ENCODE peak calls at places on chromosomes 13 and 19, in nine cellular contexts. C is body of pancreas, P is heart right ventricle, T is brain microvascular endothelial cell, Q is lung, H is tibial nerve, N is H1, J is uterus, D is left lung. M is an unnamed sample.

GRCh38 chr19:38838208-38838985 is 6.8 kb upstream of the ECH1 start:
- DNase-seq in J (no peak), P (no peak), Q (no peak), C (peak; percentile 53), T (no peak), D (no peak), H (no peak), N (no peak), M (peak; percentile 88)

GRCh38 chr19:1254081-1254527 is 5.7 kb downstream of the MIDN start:
- DNase-seq in C (peak; percentile 41), D (no peak), Q (no peak), J (peak; percentile 69), N (no peak), H (no peak), P (no peak), T (no peak), M (no peak)

GRCh38 chr19:283395-283794 is 7.8 kb downstream of the PLPP2 start:
- DNase-seq in Q (no peak), T (no peak), D (no peak), P (no peak), C (no peak), J (no peak), N (no peak), H (no peak), M (no peak)

GRCh38 chr19:50380137-50380536 is 3.9 kb downstream of the NR1H2 start:
- DNase-seq in D (no peak), T (no peak), Q (no peak), C (no peak), H (no peak), J (no peak), P (no peak), N (no peak), M (no peak)

GRCh38 chr13:92313382-92313781 is 913.2 kb upstream of the GPC6 start:
- DNase-seq in T (no peak), C (no peak), D (no peak), N (no peak), Q (no peak), J (no peak), P (no peak), H (no peak), M (no peak)

GRCh38 chr13:51451467-51452390 is 1.1 kb downstream of the INTS6 start:
- DNase-seq in N (peak; percentile 29), P (peak; percentile 88), H (peak; percentile 73), D (peak; percentile 95), C (peak; percentile 86), Q (peak; percentile 88), T (peak; percentile 62), J (peak; percentile 75), M (peak; percentile 42)

GRCh38 chr13:93847162-93847561 is 620.6 kb downstream of the GPC6 start:
- DNase-seq in T (peak; percentile 77), H (no peak), D (no peak), N (no peak), J (no peak), P (no peak), C (no peak), Q (no peak), M (peak; percentile 47)

GRCh38 chr19:5680083-5680436 is 256 bp downstream of the MICOS13 start:
- DNase-seq in N (no peak), P (no peak), D (peak; percentile 83), H (peak; percentile 11), C (no peak), T (peak; percentile 18), J (no peak), Q (no peak), M (no peak)

GRCh38 chr19:8526345-8527062 is 12.5 kb upstream of the ZNF414 start:
- DNase-seq in Q (peak; percentile 92), H (peak; percentile 91), T (peak; percentile 92), C (peak; percentile 94), D (peak; percentile 92), N (peak; percentile 54), P (peak; percentile 94), J (peak; percentile 92), M (peak; percentile 77)

GRCh38 chr13:76210262-76210661 is 574.1 kb downstream of the LMO7 start:
- DNase-seq in T (peak; percentile 39), D (no peak), P (peak; percentile 27), N (no peak), C (peak; percentile 14), J (no peak), H (no peak), Q (peak; percentile 44), M (no peak)

GRCh38 chr19:2207991-2208860 is 27.9 kb downstream of the PLEKHJ1 start:
- DNase-seq in J (peak; percentile 45), N (no peak), T (peak; percentile 78), P (peak; percentile 67), D (no peak), H (peak; percentile 65), C (peak; percentile 33), Q (no peak), M (no peak)

GRCh38 chr19:1503925-1504430 is 8.8 kb downstream of the ADAMTSL5 start:
- DNase-seq in Q (no peak), C (no peak), D (no peak), J (no peak), N (no peak), T (no peak), H (no peak), P (no peak), M (no peak)

GRCh38 chr13:57630661-57631606 is 610 bp upstream of the PCDH17 start:
- DNase-seq in Q (no peak), H (no peak), N (no peak), C (peak; percentile 11), T (peak; percentile 3), J (no peak), P (peak; percentile 24), D (peak; percentile 57), M (peak; percentile 64)

GRCh38 chr13:45242070-45242469 is 41.2 kb upstream of the KCTD4 start:
- DNase-seq in J (no peak), D (no peak), H (no peak), N (no peak), T (no peak), P (no peak), Q (no peak), C (peak; percentile 58), M (peak; percentile 39)

GRCh38 chr13:91361755-91362271 is 14.3 kb downstream of the MIR17HG start:
- DNase-seq in N (no peak), H (no peak), P (no peak), Q (no peak), C (no peak), J (no peak), T (no peak), D (no peak), M (no peak)

DNA sequence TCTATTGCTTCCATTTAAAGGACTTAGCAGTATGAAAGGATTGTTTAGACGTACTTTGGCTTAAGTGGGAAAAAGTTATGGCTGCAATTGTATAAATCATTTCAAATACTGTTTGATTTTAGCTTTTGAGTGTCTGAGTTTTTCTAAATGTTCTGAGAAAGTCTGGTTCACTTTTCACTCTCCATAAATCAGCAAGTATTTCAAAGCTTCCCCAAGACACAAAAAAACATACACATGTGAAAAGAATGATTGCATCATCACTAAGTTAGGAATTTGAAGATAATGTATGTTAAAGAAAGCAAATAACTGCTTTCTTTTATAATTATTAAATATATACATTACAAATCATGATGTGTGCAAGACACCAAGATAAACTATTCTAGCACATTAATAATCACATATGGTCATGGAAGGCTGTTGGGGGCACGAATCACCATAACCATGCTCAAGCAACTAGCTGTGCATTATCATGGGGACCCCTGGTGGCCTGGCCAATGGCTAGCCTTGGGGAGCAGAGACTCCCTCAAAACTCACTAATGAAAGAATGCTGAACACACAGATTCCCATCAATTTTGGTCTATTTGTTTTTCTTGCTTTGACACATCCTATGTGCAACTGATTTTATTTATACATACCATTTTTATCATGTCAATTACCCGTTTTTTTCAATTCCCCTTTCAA is 111.1 kb downstream of the MIPEP start:
- DNase-seq in D (no peak), H (no peak), C (no peak), T (no peak), P (no peak), Q (no peak), J (no peak), N (no peak), M (no peak)
- TF ChIP-seq CTCF in D (no peak), H (no peak), C (no peak), T (peak; percentile 67), P (no peak), Q (no peak), J (no peak), N (peak; percentile 6), M (no peak)

DNA sequence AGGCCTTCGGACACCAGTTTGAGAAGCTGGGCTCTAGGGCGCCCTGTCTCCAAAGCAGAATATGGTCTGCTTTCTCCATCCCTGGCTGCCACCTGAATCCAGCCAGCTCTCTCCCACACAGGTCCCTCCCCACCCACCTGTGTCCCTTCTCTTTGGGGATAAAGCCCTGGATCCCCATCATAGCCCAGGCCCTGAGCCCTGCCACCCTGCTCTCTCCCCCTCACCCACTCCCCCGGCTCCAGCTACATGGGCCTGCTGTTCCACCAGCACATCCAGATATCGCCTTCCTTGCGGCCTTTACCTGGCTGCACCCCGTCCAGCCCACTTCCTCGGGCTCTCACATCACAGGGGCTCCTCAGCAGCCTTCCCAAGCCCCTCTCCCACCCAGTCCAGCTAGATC is 7.8 kb downstream of the AKT2 start:
- DNase-seq in C (no peak), T (no peak), Q (no peak), D (no peak), N (no peak), H (no peak), P (no peak), J (no peak), M (no peak)
- H3K27ac ChIP-seq in C (peak overlapping the region; percentile 38), T (no peak overlapping the region), Q (no peak overlapping the region), D (no peak overlapping the region), N (no peak overlapping the region), H (no peak overlapping the region), P (no peak overlapping the region), J (no peak overlapping the region), M (peak overlapping the region; percentile 36)

DNA sequence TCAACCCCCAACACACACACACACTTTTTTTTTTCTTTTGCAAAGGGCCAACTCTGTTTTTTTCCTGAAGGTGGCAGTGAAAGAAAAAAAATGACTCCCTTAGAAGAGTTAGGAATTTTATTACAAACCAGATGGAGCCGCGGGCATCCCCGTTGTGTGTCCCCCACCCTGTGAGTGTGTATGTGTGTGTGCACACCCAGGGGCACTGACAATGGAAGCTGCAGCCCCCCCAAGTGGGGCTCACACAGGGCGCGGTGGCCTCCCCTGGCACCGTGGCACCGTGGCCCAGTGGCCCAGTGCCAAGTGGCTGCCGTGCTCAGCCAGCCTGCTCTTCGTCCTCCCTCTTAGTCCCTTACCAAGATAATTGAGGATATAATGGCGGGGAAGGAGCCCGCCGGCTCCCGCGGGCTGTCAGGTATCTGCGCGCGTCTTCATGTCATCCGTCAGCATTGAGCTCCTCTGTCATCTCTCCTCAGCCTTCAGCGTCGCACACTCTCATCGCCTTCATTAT is 314.1 kb downstream of the ZNF536 start:
- DNase-seq in D (no peak), J (no peak), H (no peak), P (no peak), T (no peak), Q (no peak), N (no peak), C (no peak), M (no peak)
- TF ChIP-seq CTCF in D (no peak), J (peak; percentile 26), H (peak; percentile 45), P (no peak), T (peak; percentile 21), Q (no peak), N (no peak), C (no peak), M (no peak)

DNA sequence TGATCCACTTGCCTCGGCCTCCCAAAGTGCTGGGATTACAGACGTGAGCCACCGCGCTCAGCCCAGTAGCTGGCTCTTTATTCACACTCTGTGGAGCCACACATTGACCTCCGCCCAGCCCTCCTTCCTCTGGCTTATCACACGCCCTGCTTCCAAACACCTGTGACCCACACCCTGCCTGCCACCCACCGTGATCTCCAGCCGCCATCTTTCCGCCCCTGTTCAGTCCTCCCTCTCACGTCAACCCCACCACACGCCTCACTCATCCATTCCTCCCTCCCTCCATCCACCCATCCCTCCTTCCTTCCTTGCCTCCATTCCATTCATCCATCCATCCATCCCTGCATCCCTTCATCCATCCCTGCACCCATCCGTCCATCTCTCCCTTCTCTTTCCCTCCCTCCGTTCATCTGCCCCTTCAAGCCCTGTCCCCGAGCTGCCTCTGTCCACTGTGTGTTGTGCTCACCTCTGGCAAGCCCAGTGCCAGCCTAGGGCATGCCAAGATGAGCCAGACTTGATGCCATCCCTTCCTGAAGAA is 17.6 kb downstream of the ZNF296 start:
- DNase-seq in T (no peak), P (no peak), N (no peak), Q (no peak), H (no peak), D (no peak), C (no peak), J (no peak), M (no peak)
- H3K27ac ChIP-seq in T (no peak overlapping the region), P (no peak overlapping the region), N (no peak overlapping the region), Q (no peak overlapping the region), H (no peak overlapping the region), D (no peak overlapping the region), C (no peak overlapping the region), J (no peak overlapping the region), M (peak overlapping the region; percentile 22)